ENCODE peak calls at places on chromosomes 7 and 10, in five cellular contexts. One of them, this sample, is unnamed.

GRCh38 chr7:44750921-44751571 is 2.4 kb downstream of the ZMIZ2 start:
- DNase-seq in midbrain: no peak
- DNase-seq in dorsolateral prefrontal cortex: no peak
- DNase-seq in smooth muscle cell of the brain vasculature: no peak
- DNase-seq in stimulated activated CD4-positive, alpha-beta T cell treated with anti-CD3 and anti-CD28 coated beads, Interleukin-2, amount 100 ng/mL, for 48 hours: peak
- DNase-seq in this sample: peak

GRCh38 chr10:92479541-92479940 is 94.4 kb downstream of the IDE start:
- DNase-seq in stimulated activated CD4-positive, alpha-beta T cell treated with anti-CD3 and anti-CD28 coated beads, Interleukin-2, amount 100 ng/mL, for 48 hours: no peak
- DNase-seq in midbrain: no peak
- DNase-seq in dorsolateral prefrontal cortex: no peak
- DNase-seq in smooth muscle cell of the brain vasculature: no peak
- DNase-seq in this sample: no peak

GRCh38 chr7:27073066-27073465 is 22.7 kb downstream of the HOXA1 start:
- DNase-seq in smooth muscle cell of the brain vasculature: no peak
- DNase-seq in dorsolateral prefrontal cortex: no peak
- DNase-seq in midbrain: no peak
- DNase-seq in stimulated activated CD4-positive, alpha-beta T cell treated with anti-CD3 and anti-CD28 coated beads, Interleukin-2, amount 100 ng/mL, for 48 hours: no peak
- DNase-seq in this sample: no peak

GRCh38 chr10:113530476-113530875 is 22.4 kb upstream of the HABP2 start:
- DNase-seq in stimulated activated CD4-positive, alpha-beta T cell treated with anti-CD3 and anti-CD28 coated beads, Interleukin-2, amount 100 ng/mL, for 48 hours: no peak
- DNase-seq in midbrain: no peak
- DNase-seq in dorsolateral prefrontal cortex: no peak
- DNase-seq in smooth muscle cell of the brain vasculature: no peak
- DNase-seq in this sample: no peak

GRCh38 chr7:105448181-105448580 is 59.5 kb upstream of the SRPK2 start:
- DNase-seq in dorsolateral prefrontal cortex: no peak
- DNase-seq in midbrain: no peak
- DNase-seq in smooth muscle cell of the brain vasculature: no peak
- DNase-seq in stimulated activated CD4-positive, alpha-beta T cell treated with anti-CD3 and anti-CD28 coated beads, Interleukin-2, amount 100 ng/mL, for 48 hours: no peak
- DNase-seq in this sample: no peak

GRCh38 chr7:105011771-105012502 is 2.1 kb upstream of the KMT2E start:
- DNase-seq in smooth muscle cell of the brain vasculature: no peak
- DNase-seq in midbrain: no peak
- DNase-seq in dorsolateral prefrontal cortex: no peak
- DNase-seq in stimulated activated CD4-positive, alpha-beta T cell treated with anti-CD3 and anti-CD28 coated beads, Interleukin-2, amount 100 ng/mL, for 48 hours: peak
- DNase-seq in this sample: no peak

GRCh38 chr10:104150206-104150605 is 28.2 kb downstream of the SFR1 start:
- DNase-seq in midbrain: no peak
- DNase-seq in smooth muscle cell of the brain vasculature: no peak
- DNase-seq in dorsolateral prefrontal cortex: no peak
- DNase-seq in stimulated activated CD4-positive, alpha-beta T cell treated with anti-CD3 and anti-CD28 coated beads, Interleukin-2, amount 100 ng/mL, for 48 hours: no peak
- DNase-seq in this sample: no peak

GRCh38 chr10:86635402-86635801 is 18.9 kb upstream of the OPN4 start:
- DNase-seq in midbrain: no peak
- DNase-seq in stimulated activated CD4-positive, alpha-beta T cell treated with anti-CD3 and anti-CD28 coated beads, Interleukin-2, amount 100 ng/mL, for 48 hours: no peak
- DNase-seq in smooth muscle cell of the brain vasculature: no peak
- DNase-seq in dorsolateral prefrontal cortex: no peak
- DNase-seq in this sample: no peak

GRCh38 chr7:132508724-132509348 is 67.4 kb downstream of the PLXNA4 start:
- DNase-seq in midbrain: peak
- DNase-seq in stimulated activated CD4-positive, alpha-beta T cell treated with anti-CD3 and anti-CD28 coated beads, Interleukin-2, amount 100 ng/mL, for 48 hours: no peak
- DNase-seq in dorsolateral prefrontal cortex: no peak
- DNase-seq in smooth muscle cell of the brain vasculature: no peak
- DNase-seq in this sample: peak

GRCh38 chr10:96377816-96378294 is 19.1 kb upstream of the OPALIN start:
- DNase-seq in smooth muscle cell of the brain vasculature: peak
- DNase-seq in dorsolateral prefrontal cortex: no peak
- DNase-seq in midbrain: no peak
- DNase-seq in stimulated activated CD4-positive, alpha-beta T cell treated with anti-CD3 and anti-CD28 coated beads, Interleukin-2, amount 100 ng/mL, for 48 hours: no peak
- DNase-seq in this sample: peak

GRCh38 chr7:85479918-85480658 is 293.2 kb upstream of the SEMA3D start:
- DNase-seq in dorsolateral prefrontal cortex: no peak
- DNase-seq in smooth muscle cell of the brain vasculature: no peak
- DNase-seq in stimulated activated CD4-positive, alpha-beta T cell treated with anti-CD3 and anti-CD28 coated beads, Interleukin-2, amount 100 ng/mL, for 48 hours: no peak
- DNase-seq in midbrain: no peak
- DNase-seq in this sample: no peak

GRCh38 chr10:43316988-43317387 is 50.1 kb upstream of the RASGEF1A start:
- DNase-seq in midbrain: no peak
- DNase-seq in stimulated activated CD4-positive, alpha-beta T cell treated with anti-CD3 and anti-CD28 coated beads, Interleukin-2, amount 100 ng/mL, for 48 hours: no peak
- DNase-seq in smooth muscle cell of the brain vasculature: no peak
- DNase-seq in dorsolateral prefrontal cortex: no peak
- DNase-seq in this sample: peak